ENCODE peak calls at places on chromosomes 5 and 9, in seven cellular contexts. F is GM12878; W is ovary; N is right lobe of liver; K is HL-60; R is CD4-positive, alpha-beta T cell; I is left lung. O is an unnamed sample.

GRCh38 chr5:148806520-148806931 is 19.9 kb upstream of the ADRB2 start:
- DNase-seq in N (no peak), I (no peak), W (no peak), K (no peak), F (no peak), R (no peak), O (no peak)

GRCh38 chr9:1400983-1401382 is 350.8 kb downstream of the DMRT2 start:
- DNase-seq in I (no peak), R (no peak), W (no peak), K (no peak), N (no peak), F (no peak), O (no peak)

GRCh38 chr5:176889321-176890280 is 9.5 kb downstream of the HK3 start:
- DNase-seq in F (no peak), R (no peak), K (no peak), N (no peak), I (no peak), W (no peak), O (no peak)

GRCh38 chr5:68924490-68925145 is 169.2 kb upstream of the SLC30A5 start:
- DNase-seq in W (peak; percentile 33), N (no peak), K (no peak), R (no peak), F (no peak), I (no peak), O (no peak)

GRCh38 chr5:97591781-97592180 is 408.7 kb upstream of the RIOK2 start:
- DNase-seq in I (no peak), F (no peak), R (no peak), K (no peak), W (no peak), N (no peak), O (no peak)

GRCh38 chr5:72378636-72379289 is 58.6 kb downstream of the PTCD2 start:
- DNase-seq in N (no peak), I (no peak), F (no peak), W (no peak), K (no peak), R (no peak), O (peak; percentile 62)

GRCh38 chr5:142551242-142552067 is 134.4 kb downstream of the FGF1 start:
- DNase-seq in I (no peak), R (no peak), N (no peak), W (no peak), K (no peak), F (no peak), O (no peak)

GRCh38 chr9:133943781-133944745 is 48.1 kb downstream of the VAV2 start:
- DNase-seq in N (peak; percentile 17), I (peak; percentile 55), F (no peak), K (no peak), W (no peak), R (no peak), O (peak; percentile 13)

GRCh38 chr9:86990276-86990675 is 43.0 kb upstream of the GAS1 start:
- DNase-seq in W (no peak), I (no peak), N (no peak), K (no peak), F (no peak), R (no peak), O (no peak)

GRCh38 chr9:95920024-95920423 is 44.5 kb downstream of the ERCC6L2 start:
- DNase-seq in N (no peak), F (no peak), K (peak; percentile 42), I (no peak), W (no peak), R (no peak), O (no peak)

GRCh38 chr5:135645781-135646180 is 67.0 kb upstream of the CXCL14 start:
- DNase-seq in R (no peak), N (no peak), W (no peak), I (no peak), F (no peak), K (no peak), O (no peak)

GRCh38 chr5:1788828-1789227 is 10.8 kb downstream of the MRPL36 start:
- DNase-seq in N (no peak), W (no peak), R (no peak), I (peak; percentile 31), K (no peak), F (no peak), O (no peak)

GRCh38 chr5:96413028-96413427 is 20.0 kb downstream of the PCSK1 start:
- DNase-seq in K (no peak), W (no peak), I (no peak), R (no peak), N (no peak), F (no peak), O (no peak)

GRCh38 chr9:37324691-37325490 is 97.6 kb upstream of the GRHPR start:
- DNase-seq in R (no peak), W (no peak), N (no peak), F (no peak), K (no peak), I (no peak), O (no peak)

GRCh38 chr5:114467141-114467540 is 105.3 kb downstream of the KCNN2 start:
- DNase-seq in K (no peak), W (no peak), R (no peak), N (no peak), F (no peak), I (no peak), O (no peak)

GRCh38 chr5:20972419-20972925 is 984.5 kb upstream of the CDH18 start:
- DNase-seq in I (peak; percentile 58), K (no peak), W (peak; percentile 31), N (peak; percentile 35), R (no peak), F (no peak), O (peak; percentile 27)

GRCh38 chr5:36934740-36935356 is 58.3 kb downstream of the NIPBL start:
- DNase-seq in W (no peak), I (no peak), R (no peak), K (no peak), N (no peak), F (no peak), O (no peak)

GRCh38 chr5:176513788-176514187 is 23.4 kb downstream of the RNF44 start:
- DNase-seq in I (peak; percentile 64), R (no peak), F (no peak), K (no peak), N (no peak), W (no peak), O (no peak)

DNA sequence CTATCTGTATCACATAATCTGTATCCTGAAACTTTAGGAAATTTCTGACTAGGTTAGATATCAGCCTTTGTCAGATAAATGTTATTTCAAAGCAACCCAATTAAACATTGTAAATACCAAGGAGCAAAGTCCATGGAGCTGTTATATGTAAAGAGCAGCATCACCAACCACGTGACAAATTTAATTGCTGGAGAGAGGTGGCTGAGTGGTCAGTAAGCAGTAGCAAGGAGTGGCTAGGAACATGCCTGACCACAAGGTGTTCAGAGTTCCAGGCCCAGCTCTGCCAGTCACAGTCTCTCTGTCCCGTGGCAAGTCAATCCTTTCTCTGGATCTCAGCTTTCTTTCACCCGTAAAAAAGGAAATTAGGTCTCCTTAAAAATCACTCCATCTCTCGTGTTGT is 166.2 kb downstream of the GNAQ start:
- DNase-seq in I (no peak), K (no peak), N (no peak), W (no peak), F (no peak), R (no peak), O (no peak)
- TF ChIP-seq CTCF in I (no peak), K (no peak), N (no peak), W (no peak), F (no peak), R (no peak), O (no peak)

GRCh38 chr9:92882276-92882675 is 4.4 kb upstream of the ZNF484 start:
- DNase-seq in R (no peak), W (no peak), I (no peak), K (no peak), N (no peak), F (no peak), O (no peak)

GRCh38 chr9:92875373-92875772 is 2.5 kb downstream of the ZNF484 start:
- DNase-seq in W (no peak), I (no peak), N (no peak), R (no peak), K (no peak), F (no peak), O (no peak)

DNA sequence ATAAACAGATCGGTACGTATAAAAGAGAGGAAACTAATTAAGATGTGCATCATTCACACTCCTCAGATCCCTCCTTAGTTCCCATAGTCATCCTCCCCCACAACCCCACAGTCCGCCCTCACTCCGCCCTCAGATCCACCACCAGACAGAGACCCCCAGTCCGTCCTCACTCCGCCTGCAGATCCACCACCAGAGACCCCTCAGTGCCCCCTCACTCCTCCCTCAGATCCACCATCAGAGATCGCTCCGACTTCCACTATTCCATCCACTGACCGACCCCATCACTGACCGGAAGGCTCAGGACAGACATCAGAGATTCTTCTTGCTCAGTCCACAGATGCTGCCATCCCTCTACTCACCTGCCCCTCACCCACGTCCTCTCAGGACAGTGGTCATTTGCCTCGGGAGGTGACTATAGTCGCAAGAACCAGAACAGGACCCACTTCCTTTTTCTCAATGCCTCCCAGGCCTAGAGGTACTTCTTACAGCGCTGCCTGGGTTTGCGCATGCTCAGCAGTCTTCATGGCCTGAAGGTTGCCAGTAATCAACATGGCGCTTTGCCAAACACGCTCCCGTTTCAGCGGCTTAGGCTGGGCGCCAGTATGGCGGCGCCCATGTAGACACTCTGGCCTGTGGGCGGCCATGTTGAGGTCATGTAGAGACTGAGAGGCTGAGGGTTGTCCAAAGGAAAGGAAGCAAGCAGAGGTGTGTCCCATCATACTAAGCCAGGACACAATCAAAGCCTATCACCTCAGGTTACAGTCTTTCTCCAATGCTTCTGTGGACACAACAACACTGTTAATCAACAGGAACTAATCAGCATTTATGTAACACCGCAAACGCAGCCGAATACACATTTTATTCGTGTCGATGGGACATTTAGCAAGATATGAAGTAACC is at the start of gene ZNF484:
- DNase-seq in K (peak; percentile 96), F (peak; percentile 96), I (peak; percentile 97), R (peak; percentile 99), W (peak; percentile 96), N (peak; percentile 97), O (peak; percentile 98)
- H3K27ac ChIP-seq in K (peak within 1 kb of the TSS; percentile 70), F (peak within 1 kb of the TSS; percentile 84), I (peak within 1 kb of the TSS; percentile 80), R (peak within 1 kb of the TSS; percentile 61), W (peak within 1 kb of the TSS; percentile 68), N (peak within 1 kb of the TSS; percentile 50), O (peak within 1 kb of the TSS; percentile 81)

DNA sequence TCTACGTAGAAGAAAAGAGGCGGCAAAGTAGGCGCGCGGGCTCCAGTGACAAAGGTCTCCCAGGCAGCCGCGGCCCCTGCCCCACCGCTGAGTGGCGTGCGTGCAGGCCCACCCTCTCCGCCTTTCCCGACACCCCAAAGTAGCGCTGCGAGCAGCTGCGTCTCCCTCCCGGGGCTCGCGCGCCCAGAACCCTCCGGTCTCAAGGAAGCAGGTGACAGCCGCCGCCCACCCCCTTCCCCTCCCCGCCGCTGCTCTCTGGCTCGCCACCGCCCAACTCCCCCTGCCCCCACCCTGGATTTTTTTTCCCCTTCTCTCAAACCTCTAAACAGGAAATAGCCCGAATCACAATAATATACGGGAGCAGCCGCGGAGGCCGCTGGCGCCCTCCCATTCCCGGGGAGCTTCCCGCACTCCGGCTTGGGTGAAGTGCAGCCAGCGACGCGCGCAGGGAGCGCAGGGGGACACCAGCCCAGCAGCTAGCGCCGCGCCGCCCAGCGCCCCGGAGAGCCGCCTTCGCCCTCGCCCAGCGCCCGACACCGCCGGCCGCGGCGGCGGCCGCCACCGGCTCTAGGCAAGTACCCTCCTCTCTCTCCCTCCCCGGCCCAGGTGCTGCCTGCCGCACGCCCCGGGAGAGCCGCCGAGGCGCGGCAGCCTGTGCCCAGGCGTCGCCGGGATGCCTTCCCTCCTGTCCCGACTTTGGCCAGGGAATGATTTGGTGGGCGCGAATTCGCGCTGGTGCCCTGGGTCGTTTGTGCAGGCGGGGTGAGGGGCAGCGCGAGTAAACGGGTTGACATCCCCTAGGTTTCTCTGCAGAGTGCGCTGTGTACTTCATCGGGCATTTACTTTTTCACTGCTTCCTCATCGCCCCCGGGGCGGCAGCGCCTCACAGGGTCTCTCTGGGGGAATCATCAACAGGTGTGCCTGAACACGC is 52.7 kb upstream of the TJP2 start:
- DNase-seq in I (peak; percentile 87), W (peak; percentile 52), N (peak; percentile 65), F (no peak), K (no peak), R (no peak), O (peak; percentile 29)
- TF ChIP-seq CTCF in I (no peak), W (no peak), N (no peak), F (no peak), K (no peak), R (no peak), O (no peak)

GRCh38 chr5:151328734-151329133 is 18.6 kb downstream of the SLC36A2 start:
- DNase-seq in F (no peak), K (no peak), N (no peak), W (no peak), R (no peak), I (no peak), O (no peak)
- H3K27ac ChIP-seq in F (no peak overlapping the region), K (no peak overlapping the region), N (no peak overlapping the region), W (no peak overlapping the region), R (no peak overlapping the region), I (no peak overlapping the region), O (no peak overlapping the region)